ENCODE peak calls at places on chromosomes 11 and 22, in eight cellular contexts. X, W, S, Q, C, E, M and K are unnamed samples.

GRCh38 chr11:116177521-116178220 is 595.1 kb downstream of the BUD13 start:
- DNase-seq in W (no peak), Q (no peak), E (no peak), X (no peak), C (peak), S (no peak), M (no peak), K (no peak)

GRCh38 chr11:4610258-4610935 is 2.4 kb upstream of the TRIM68 start:
- DNase-seq in Q (no peak), C (no peak), M (no peak), S (no peak), X (no peak), E (no peak), W (peak), K (no peak)

GRCh38 chr11:113531575-113532451 is 56.6 kb upstream of the DRD2 start:
- DNase-seq in M (no peak), W (no peak), C (no peak), X (peak), S (no peak), Q (no peak), E (no peak), K (no peak)

GRCh38 chr11:78138281-78138680 is 1.1 kb downstream of the ALG8 start:
- DNase-seq in Q (no peak), E (no peak), S (no peak), M (no peak), X (no peak), W (no peak), C (no peak), K (no peak)

GRCh38 chr11:104275992-104276391 is 112.0 kb upstream of the PDGFD start:
- DNase-seq in X (no peak), M (no peak), E (no peak), C (no peak), S (no peak), Q (no peak), W (no peak), K (no peak)

GRCh38 chr11:93000511-93001476 is 31.3 kb downstream of the MTNR1B start:
- DNase-seq in M (no peak), E (no peak), W (no peak), Q (no peak), C (no peak), S (no peak), X (no peak), K (no peak)

GRCh38 chr11:1870721-1871466 is 18.0 kb downstream of the LSP1 start:
- DNase-seq in W (no peak), E (peak), M (peak), X (no peak), Q (no peak), S (peak), C (no peak), K (no peak)

GRCh38 chr22:26394787-26395186 is 34.3 kb upstream of the ASPHD2 start:
- DNase-seq in M (no peak), Q (no peak), X (no peak), E (no peak), W (no peak), C (no peak), S (no peak), K (no peak)

GRCh38 chr11:92893276-92893675 is 76.2 kb upstream of the MTNR1B start:
- DNase-seq in M (no peak), C (no peak), E (no peak), S (no peak), Q (no peak), X (no peak), W (no peak), K (no peak)

GRCh38 chr11:98600103-98600502 is 420.6 kb upstream of the CNTN5 start:
- DNase-seq in S (no peak), W (no peak), X (no peak), C (no peak), Q (no peak), M (no peak), E (no peak), K (no peak)

GRCh38 chr11:45852712-45853101 is 5.4 kb downstream of the CRY2 start:
- DNase-seq in S (no peak), C (no peak), M (no peak), E (no peak), W (no peak), Q (no peak), X (no peak), K (no peak)

GRCh38 chr11:130522284-130522961 is 74.0 kb downstream of the ADAMTS15 start:
- DNase-seq in W (no peak), M (peak), C (peak), X (peak), S (no peak), E (peak), Q (peak), K (no peak)